ENCODE peak calls at places on chromosomes 13 and 19, in four cellular contexts. W is AG09309, P is anterior cingulate cortex, B is WERI-Rb-1. Y is an unnamed sample.

GRCh38 chr13:110399801-110400200 is 92.7 kb downstream of the COL4A2 start:
- DNase-seq in B (no peak), P (no peak), W (no peak), Y (no peak)

GRCh38 chr19:771332-771785 is 20.4 kb downstream of the MISP start:
- DNase-seq in P (no peak), W (no peak), B (peak), Y (peak)

GRCh38 chr19:52237771-52238400 is 31.5 kb upstream of the ZNF766 start:
- DNase-seq in P (peak), W (peak), B (peak), Y (peak)

GRCh38 chr13:99386911-99387788 is 80.0 kb upstream of the GPR183 start:
- DNase-seq in P (no peak), B (peak), W (no peak), Y (peak)

GRCh38 chr13:63161219-63161618 is 1745.6 kb upstream of the PCDH20 start:
- DNase-seq in P (no peak), B (no peak), W (no peak), Y (no peak)

GRCh38 chr13:29458419-29458818 is 137.1 kb downstream of the SLC7A1 start:
- DNase-seq in B (no peak), P (no peak), W (no peak), Y (no peak)

GRCh38 chr13:41075034-41075433 is 13.7 kb downstream of the WBP4 start:
- DNase-seq in W (no peak), B (no peak), P (no peak), Y (peak)

GRCh38 chr13:88068975-88069374 is 397.8 kb downstream of the SLITRK5 start:
- DNase-seq in P (no peak), W (no peak), B (peak), Y (peak)

Y was measured in BE2C.